ENCODE peak calls at places on chromosomes 16 and 17, in eight cellular contexts. One of them, this sample, is unnamed.

GRCh38 chr16:73036074-73036826 is 11.7 kb downstream of the ZFHX3 start:
- DNase-seq in AG04449: no peak
- DNase-seq in pancreas: no peak
- DNase-seq in HepG2: no peak
- DNase-seq in ovary: no peak
- DNase-seq in kidney epithelial cell: no peak
- DNase-seq in heart left ventricle: no peak
- DNase-seq in testis: no peak
- DNase-seq in this sample: no peak

GRCh38 chr16:32116080-32116479 is 137.0 kb upstream of the TP53TG3D start:
- DNase-seq in pancreas: peak
- DNase-seq in ovary: no peak
- DNase-seq in heart left ventricle: no peak
- DNase-seq in HepG2: no peak
- DNase-seq in kidney epithelial cell: no peak
- DNase-seq in testis: peak
- DNase-seq in AG04449: no peak
- DNase-seq in this sample: no peak

GRCh38 chr16:17380613-17381012 is 90.1 kb downstream of the XYLT1 start:
- DNase-seq in heart left ventricle: no peak
- DNase-seq in ovary: no peak
- DNase-seq in testis: no peak
- DNase-seq in AG04449: no peak
- DNase-seq in pancreas: no peak
- DNase-seq in HepG2: no peak
- DNase-seq in kidney epithelial cell: no peak
- DNase-seq in this sample: no peak

GRCh38 chr17:40608061-40608581 is 39.5 kb downstream of the SMARCE1 start:
- DNase-seq in ovary: no peak
- DNase-seq in HepG2: no peak
- DNase-seq in kidney epithelial cell: no peak
- DNase-seq in heart left ventricle: no peak
- DNase-seq in AG04449: no peak
- DNase-seq in pancreas: no peak
- DNase-seq in testis: no peak
- DNase-seq in this sample: no peak

GRCh38 chr16:9499921-9500593 is 408.6 kb downstream of the HAPSTR1 start:
- DNase-seq in HepG2: no peak
- DNase-seq in kidney epithelial cell: no peak
- DNase-seq in pancreas: no peak
- DNase-seq in heart left ventricle: no peak
- DNase-seq in AG04449: no peak
- DNase-seq in testis: no peak
- DNase-seq in ovary: no peak
- DNase-seq in this sample: no peak

GRCh38 chr17:39199673-39199985 is 454 bp upstream of the RPL19 start:
- DNase-seq in heart left ventricle: no peak
- DNase-seq in AG04449: no peak
- DNase-seq in testis: no peak
- DNase-seq in pancreas: no peak
- DNase-seq in kidney epithelial cell: no peak
- DNase-seq in HepG2: no peak
- DNase-seq in ovary: peak
- DNase-seq in this sample: no peak

GRCh38 chr17:8442310-8442709 is 6.6 kb downstream of the NDEL1 start:
- DNase-seq in kidney epithelial cell: no peak
- DNase-seq in ovary: no peak
- DNase-seq in pancreas: no peak
- DNase-seq in AG04449: no peak
- DNase-seq in testis: no peak
- DNase-seq in HepG2: no peak
- DNase-seq in heart left ventricle: no peak
- DNase-seq in this sample: no peak

GRCh38 chr17:75965468-75965867 is 13.5 kb downstream of the ACOX1 start:
- DNase-seq in HepG2: no peak
- DNase-seq in heart left ventricle: no peak
- DNase-seq in pancreas: no peak
- DNase-seq in AG04449: no peak
- DNase-seq in testis: no peak
- DNase-seq in kidney epithelial cell: no peak
- DNase-seq in ovary: no peak
- DNase-seq in this sample: no peak

GRCh38 chr16:66298571-66299120 is 67.8 kb upstream of the CDH5 start:
- DNase-seq in testis: no peak
- DNase-seq in ovary: no peak
- DNase-seq in AG04449: no peak
- DNase-seq in heart left ventricle: no peak
- DNase-seq in kidney epithelial cell: no peak
- DNase-seq in pancreas: no peak
- DNase-seq in HepG2: no peak
- DNase-seq in this sample: no peak

GRCh38 chr17:70871180-70871818 is 702.0 kb downstream of the KCNJ2 start:
- DNase-seq in testis: no peak
- DNase-seq in kidney epithelial cell: no peak
- DNase-seq in pancreas: no peak
- DNase-seq in ovary: no peak
- DNase-seq in heart left ventricle: no peak
- DNase-seq in AG04449: no peak
- DNase-seq in HepG2: no peak
- DNase-seq in this sample: no peak

GRCh38 chr17:82400830-82401229 is 17.3 kb upstream of the HEXD start:
- DNase-seq in HepG2: no peak
- DNase-seq in kidney epithelial cell: no peak
- DNase-seq in AG04449: no peak
- DNase-seq in pancreas: peak
- DNase-seq in testis: no peak
- DNase-seq in ovary: no peak
- DNase-seq in heart left ventricle: peak
- DNase-seq in this sample: no peak

GRCh38 chr16:84952335-84953050 is 58.8 kb downstream of the ZDHHC7 start:
- DNase-seq in HepG2: peak
- DNase-seq in pancreas: peak
- DNase-seq in kidney epithelial cell: peak
- DNase-seq in AG04449: no peak
- DNase-seq in testis: peak
- DNase-seq in ovary: peak
- DNase-seq in heart left ventricle: peak
- DNase-seq in this sample: peak

GRCh38 chr16:53219795-53220194 is 165.0 kb downstream of the CHD9 start:
- DNase-seq in testis: no peak
- DNase-seq in HepG2: no peak
- DNase-seq in heart left ventricle: no peak
- DNase-seq in kidney epithelial cell: no peak
- DNase-seq in pancreas: no peak
- DNase-seq in AG04449: no peak
- DNase-seq in ovary: no peak
- DNase-seq in this sample: no peak

GRCh38 chr16:66486773-66487579 is 59.9 kb downstream of the BEAN1 start:
- DNase-seq in ovary: no peak
- DNase-seq in pancreas: no peak
- DNase-seq in kidney epithelial cell: peak
- DNase-seq in AG04449: no peak
- DNase-seq in HepG2: no peak
- DNase-seq in testis: no peak
- DNase-seq in heart left ventricle: peak
- DNase-seq in this sample: peak

GRCh38 chr17:40490289-40490853 is 11.1 kb downstream of the TNS4 start:
- DNase-seq in HepG2: no peak
- DNase-seq in heart left ventricle: no peak
- DNase-seq in kidney epithelial cell: peak
- DNase-seq in pancreas: no peak
- DNase-seq in ovary: peak
- DNase-seq in AG04449: no peak
- DNase-seq in testis: peak
- DNase-seq in this sample: peak

GRCh38 chr17:72580321-72581127 is 459.7 kb downstream of the SOX9 start:
- DNase-seq in heart left ventricle: no peak
- DNase-seq in pancreas: peak
- DNase-seq in AG04449: no peak
- DNase-seq in HepG2: peak
- DNase-seq in testis: no peak
- DNase-seq in ovary: no peak
- DNase-seq in kidney epithelial cell: peak
- DNase-seq in this sample: no peak

GRCh38 chr16:4570086-4570485 is 13.9 kb downstream of the C16orf96 start:
- DNase-seq in testis: no peak
- DNase-seq in ovary: no peak
- DNase-seq in AG04449: no peak
- DNase-seq in heart left ventricle: no peak
- DNase-seq in HepG2: no peak
- DNase-seq in pancreas: no peak
- DNase-seq in kidney epithelial cell: no peak
- DNase-seq in this sample: no peak

GRCh38 chr16:65572156-65572555 is 450.3 kb upstream of the CDH11 start:
- DNase-seq in kidney epithelial cell: peak
- DNase-seq in AG04449: peak
- DNase-seq in pancreas: no peak
- DNase-seq in ovary: no peak
- DNase-seq in HepG2: no peak
- DNase-seq in testis: no peak
- DNase-seq in heart left ventricle: no peak
- DNase-seq in this sample: no peak

GRCh38 chr16:66267287-66268137 is 99.0 kb upstream of the CDH5 start:
- DNase-seq in pancreas: no peak
- DNase-seq in testis: no peak
- DNase-seq in ovary: no peak
- DNase-seq in HepG2: no peak
- DNase-seq in heart left ventricle: no peak
- DNase-seq in AG04449: no peak
- DNase-seq in kidney epithelial cell: no peak
- DNase-seq in this sample: no peak

GRCh38 chr16:75197522-75198134 is 9.3 kb downstream of the CTRB2 start:
- DNase-seq in AG04449: no peak
- DNase-seq in ovary: no peak
- DNase-seq in HepG2: no peak
- DNase-seq in kidney epithelial cell: no peak
- DNase-seq in testis: no peak
- DNase-seq in heart left ventricle: no peak
- DNase-seq in pancreas: no peak
- DNase-seq in this sample: no peak
- TF ChIP-seq CTCF in AG04449: no peak
- TF ChIP-seq CTCF in ovary: no peak
- TF ChIP-seq CTCF in HepG2: peak
- TF ChIP-seq CTCF in kidney epithelial cell: no peak
- TF ChIP-seq CTCF in testis: no peak
- TF ChIP-seq CTCF in heart left ventricle: no peak
- TF ChIP-seq CTCF in pancreas: no peak
- TF ChIP-seq CTCF in this sample: no peak

DNA sequence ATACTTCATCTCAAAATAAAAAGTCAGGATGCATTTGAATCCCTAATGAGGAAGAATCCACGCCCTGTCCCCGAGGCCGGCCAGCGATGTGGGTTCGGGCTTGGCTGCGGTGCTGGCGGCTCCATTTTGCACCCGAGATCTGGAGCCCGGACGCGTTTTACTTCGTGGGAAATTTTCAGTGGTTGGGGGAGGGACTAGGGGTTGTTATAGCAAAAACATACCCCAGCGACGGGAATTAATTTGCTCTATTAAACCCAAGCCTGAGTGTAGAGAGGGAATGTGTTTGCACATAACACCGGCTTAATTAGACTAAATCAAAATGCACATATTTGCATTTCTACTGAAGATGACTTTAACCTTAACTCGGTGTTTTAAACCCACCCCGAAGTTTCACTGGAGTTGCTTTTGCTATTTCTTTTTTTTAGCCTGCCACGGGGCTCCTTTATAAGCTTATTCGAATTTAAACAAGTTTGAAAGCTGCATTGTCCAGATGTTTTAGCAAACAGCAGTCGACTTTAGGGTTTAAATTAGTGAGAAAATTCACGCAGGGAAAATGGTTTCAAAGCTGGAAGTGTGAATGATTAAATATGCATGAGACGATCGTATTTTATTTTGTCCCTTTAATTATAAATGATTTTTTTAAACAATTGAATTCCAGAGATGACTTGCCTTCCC is 4.9 kb downstream of the IRX5 start:
- DNase-seq in ovary: no peak
- DNase-seq in pancreas: no peak
- DNase-seq in heart left ventricle: no peak
- DNase-seq in testis: no peak
- DNase-seq in HepG2: no peak
- DNase-seq in kidney epithelial cell: no peak
- DNase-seq in AG04449: no peak
- DNase-seq in this sample: no peak
- H3K4me3 ChIP-seq in ovary: no peak
- H3K4me3 ChIP-seq in pancreas: no peak
- H3K4me3 ChIP-seq in heart left ventricle: peak
- H3K4me3 ChIP-seq in testis: no peak
- H3K4me3 ChIP-seq in HepG2: no peak
- H3K4me3 ChIP-seq in kidney epithelial cell: peak
- H3K4me3 ChIP-seq in AG04449: peak
- H3K4me3 ChIP-seq in this sample: no peak

GRCh38 chr17:81393684-81394376 is 1.4 kb upstream of the BAHCC1 start:
- DNase-seq in testis: peak
- DNase-seq in ovary: peak
- DNase-seq in heart left ventricle: peak
- DNase-seq in AG04449: peak
- DNase-seq in kidney epithelial cell: peak
- DNase-seq in pancreas: peak
- DNase-seq in HepG2: peak
- DNase-seq in this sample: peak
- TF ChIP-seq CTCF in testis: peak
- TF ChIP-seq CTCF in ovary: no peak
- TF ChIP-seq CTCF in heart left ventricle: no peak
- TF ChIP-seq CTCF in AG04449: peak
- TF ChIP-seq CTCF in kidney epithelial cell: no peak
- TF ChIP-seq CTCF in pancreas: no peak
- TF ChIP-seq CTCF in HepG2: peak
- TF ChIP-seq CTCF in this sample: no peak

DNA sequence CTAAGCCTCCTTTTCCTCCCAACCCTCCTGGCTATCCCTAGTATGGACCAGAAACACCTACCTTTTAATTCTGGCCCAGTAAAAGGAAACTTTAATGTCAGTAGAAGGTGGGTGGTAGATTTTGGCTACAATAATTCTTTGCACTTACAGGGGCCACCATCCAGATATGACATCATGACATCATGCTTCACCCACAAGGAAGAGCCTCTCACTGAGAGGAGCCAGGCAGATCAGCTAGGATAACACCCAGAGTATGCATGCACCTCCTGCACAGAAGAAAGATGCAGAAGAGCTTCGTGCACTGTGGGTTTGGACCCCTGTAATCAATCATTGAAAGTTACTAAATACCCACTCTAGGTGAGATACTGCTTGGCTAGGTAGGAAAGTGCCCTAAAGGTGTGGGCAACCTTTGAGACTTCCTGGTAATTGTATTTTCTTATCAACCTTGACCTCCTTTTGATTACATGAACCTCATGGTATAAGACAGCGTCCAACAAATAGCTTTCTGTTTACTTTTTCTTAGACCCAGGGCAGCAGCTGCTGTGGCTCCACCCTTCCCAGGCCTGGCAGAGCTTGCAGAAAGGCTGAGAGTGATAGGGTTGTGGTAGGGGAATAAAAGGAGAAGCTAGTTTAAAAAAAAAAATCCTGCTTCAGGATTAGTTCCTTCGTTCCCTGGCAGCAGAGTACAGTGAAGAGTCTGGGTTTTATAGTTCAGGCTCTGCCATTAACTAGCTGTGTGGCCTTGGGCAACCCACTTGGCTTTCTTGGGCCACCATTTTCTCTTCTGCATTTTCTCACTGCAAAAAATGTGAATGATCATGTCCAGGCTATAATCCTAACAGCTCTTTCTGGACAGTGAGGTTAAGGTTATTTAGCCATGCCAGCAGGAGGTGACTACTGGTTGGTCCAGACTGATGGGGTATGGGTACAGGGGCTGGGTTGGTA is 6.2 kb downstream of the MAP3K14 start:
- DNase-seq in testis: peak
- DNase-seq in HepG2: no peak
- DNase-seq in AG04449: no peak
- DNase-seq in kidney epithelial cell: no peak
- DNase-seq in heart left ventricle: no peak
- DNase-seq in ovary: no peak
- DNase-seq in pancreas: peak
- DNase-seq in this sample: peak
- H3K4me3 ChIP-seq in testis: no peak
- H3K4me3 ChIP-seq in HepG2: no peak
- H3K4me3 ChIP-seq in AG04449: no peak
- H3K4me3 ChIP-seq in kidney epithelial cell: no peak
- H3K4me3 ChIP-seq in heart left ventricle: no peak
- H3K4me3 ChIP-seq in ovary: no peak
- H3K4me3 ChIP-seq in pancreas: peak
- H3K4me3 ChIP-seq in this sample: no peak